ENCODE peak calls at places on chromosomes 2 and 18, in six cellular contexts. J is naive B cell; G is activated CD4-positive, alpha-beta T cell treated with anti-CD3 and anti-CD28 coated beads, Interleukin-2, amount 50 U/mL, for 48 hours; V is CD8-positive, alpha-beta memory T cell; T is Caco-2; U is activated CD8-positive, alpha-beta memory T cell treated with anti-CD3 and anti-CD28 coated beads for 24 hours. Z is an unnamed sample.

GRCh38 chr2:189854956-189855355 is 70.7 kb downstream of the PMS1 start:
- DNase-seq in J (no peak), G (no peak), V (no peak), T (no peak), U (no peak), Z (no peak)

GRCh38 chr2:144946263-144946662 is 426.3 kb upstream of the ZEB2 start:
- DNase-seq in J (no peak), G (no peak), V (no peak), T (no peak), U (no peak), Z (no peak)

GRCh38 chr2:23523651-23524260 is 138.8 kb downstream of the KLHL29 start:
- DNase-seq in J (no peak), G (no peak), V (no peak), T (no peak), U (no peak), Z (no peak)

GRCh38 chr2:49029406-49029805 is 124.9 kb downstream of the FSHR start:
- DNase-seq in J (no peak), G (no peak), V (no peak), T (no peak), U (no peak), Z (no peak)

GRCh38 chr2:127859712-127860085 is 1.7 kb upstream of the POLR2D start:
- DNase-seq in J (peak), G (peak), V (peak), T (peak), U (peak), Z (no peak)

GRCh38 chr2:70357076-70358071 is 55.5 kb upstream of the FAM136A start:
- DNase-seq in J (no peak), G (no peak), V (no peak), T (no peak), U (no peak), Z (no peak)

GRCh38 chr2:151197184-151198070 is 64.2 kb downstream of the RBM43 start:
- DNase-seq in J (no peak), G (no peak), V (no peak), T (no peak), U (no peak), Z (no peak)

GRCh38 chr2:20141056-20141762 is 83.7 kb downstream of the SDC1 start:
- DNase-seq in J (no peak), G (no peak), V (no peak), T (no peak), U (no peak), Z (no peak)

GRCh38 chr18:69444221-69444620 is 43.5 kb downstream of the DOK6 start:
- DNase-seq in J (no peak), G (no peak), V (no peak), T (no peak), U (no peak), Z (no peak)

GRCh38 chr2:44656460-44656859 is 285.0 kb upstream of the SIX3 start:
- DNase-seq in J (no peak), G (no peak), V (no peak), T (no peak), U (no peak), Z (no peak)

GRCh38 chr2:235234711-235235110 is 259.1 kb upstream of the AGAP1 start:
- DNase-seq in J (no peak), G (no peak), V (no peak), T (no peak), U (no peak), Z (no peak)

GRCh38 chr2:189260361-189260761 is 80.8 kb upstream of the COL5A2 start:
- DNase-seq in J (no peak), G (no peak), V (no peak), T (no peak), U (no peak), Z (no peak)

GRCh38 chr2:151374426-151374825 is 17.0 kb downstream of the TNFAIP6 start:
- DNase-seq in J (no peak), G (no peak), V (no peak), T (no peak), U (no peak), Z (no peak)

GRCh38 chr2:145380436-145381017 is 860.6 kb upstream of the ZEB2 start:
- DNase-seq in J (no peak), G (no peak), V (no peak), T (no peak), U (no peak), Z (no peak)

GRCh38 chr18:3368193-3368592 is 81.8 kb upstream of the TGIF1 start:
- DNase-seq in J (no peak), G (no peak), V (no peak), T (no peak), U (no peak), Z (no peak)

GRCh38 chr2:109141727-109142283 is 12.8 kb downstream of the SH3RF3 start:
- DNase-seq in J (no peak), G (no peak), V (no peak), T (no peak), U (no peak), Z (no peak)

GRCh38 chr2:68722712-68723111 is 11.9 kb upstream of the ARHGAP25 start:
- DNase-seq in J (no peak), G (no peak), V (no peak), T (no peak), U (no peak), Z (peak)

GRCh38 chr2:206820755-206821154 is 55.3 kb downstream of the FASTKD2 start:
- DNase-seq in J (no peak), G (no peak), V (no peak), T (no peak), U (no peak), Z (no peak)

GRCh38 chr2:45651415-45652089 is at the start of gene PRKCE:
- DNase-seq in J (peak), G (peak), V (peak), T (peak), U (no peak), Z (no peak)

Z was measured in vagina.